ENCODE peak calls at places on chromosomes 3 and 15, in five cellular contexts. One of them, this sample, is unnamed.

GRCh38 chr15:66679657-66680108 is 22.4 kb upstream of the SMAD6 start:
- DNase-seq in osteocyte: no peak
- DNase-seq in RPMI7951: no peak
- DNase-seq in erythroblast: peak
- DNase-seq in activated CD8-positive, alpha-beta T cell treated with anti-CD3 and anti-CD28 coated beads, Interleukin-2, amount 10 ng/mL, durations not matched to agents 7 days and 5 days: no peak
- DNase-seq in this sample: no peak

GRCh38 chr3:38474928-38475605 is 21.1 kb upstream of the EXOG start:
- DNase-seq in RPMI7951: no peak
- DNase-seq in activated CD8-positive, alpha-beta T cell treated with anti-CD3 and anti-CD28 coated beads, Interleukin-2, amount 10 ng/mL, durations not matched to agents 7 days and 5 days: no peak
- DNase-seq in osteocyte: peak
- DNase-seq in erythroblast: no peak
- DNase-seq in this sample: no peak

GRCh38 chr3:10467904-10468610 is 37.3 kb downstream of the ATP2B2 start:
- DNase-seq in osteocyte: no peak
- DNase-seq in erythroblast: no peak
- DNase-seq in RPMI7951: no peak
- DNase-seq in activated CD8-positive, alpha-beta T cell treated with anti-CD3 and anti-CD28 coated beads, Interleukin-2, amount 10 ng/mL, durations not matched to agents 7 days and 5 days: no peak
- DNase-seq in this sample: no peak

GRCh38 chr15:39083213-39083612 is 497.7 kb upstream of the THBS1 start:
- DNase-seq in activated CD8-positive, alpha-beta T cell treated with anti-CD3 and anti-CD28 coated beads, Interleukin-2, amount 10 ng/mL, durations not matched to agents 7 days and 5 days: no peak
- DNase-seq in erythroblast: no peak
- DNase-seq in osteocyte: no peak
- DNase-seq in RPMI7951: no peak
- DNase-seq in this sample: peak

GRCh38 chr3:25727316-25727715 is 55.9 kb downstream of the NGLY1 start:
- DNase-seq in activated CD8-positive, alpha-beta T cell treated with anti-CD3 and anti-CD28 coated beads, Interleukin-2, amount 10 ng/mL, durations not matched to agents 7 days and 5 days: no peak
- DNase-seq in osteocyte: no peak
- DNase-seq in erythroblast: no peak
- DNase-seq in RPMI7951: no peak
- DNase-seq in this sample: no peak

GRCh38 chr15:25242166-25242879 is 196.5 kb downstream of the UBE3A start:
- DNase-seq in erythroblast: no peak
- DNase-seq in RPMI7951: no peak
- DNase-seq in activated CD8-positive, alpha-beta T cell treated with anti-CD3 and anti-CD28 coated beads, Interleukin-2, amount 10 ng/mL, durations not matched to agents 7 days and 5 days: no peak
- DNase-seq in osteocyte: peak
- DNase-seq in this sample: no peak

GRCh38 chr3:18247776-18248310 is 177.3 kb downstream of the SATB1 start:
- DNase-seq in osteocyte: no peak
- DNase-seq in RPMI7951: no peak
- DNase-seq in activated CD8-positive, alpha-beta T cell treated with anti-CD3 and anti-CD28 coated beads, Interleukin-2, amount 10 ng/mL, durations not matched to agents 7 days and 5 days: no peak
- DNase-seq in erythroblast: no peak
- DNase-seq in this sample: peak

GRCh38 chr15:31605467-31605931 is 278.9 kb downstream of the KLF13 start:
- DNase-seq in activated CD8-positive, alpha-beta T cell treated with anti-CD3 and anti-CD28 coated beads, Interleukin-2, amount 10 ng/mL, durations not matched to agents 7 days and 5 days: no peak
- DNase-seq in osteocyte: no peak
- DNase-seq in RPMI7951: peak
- DNase-seq in erythroblast: peak
- DNase-seq in this sample: peak

GRCh38 chr3:21672303-21672702 is 78.7 kb downstream of the ZNF385D start:
- DNase-seq in activated CD8-positive, alpha-beta T cell treated with anti-CD3 and anti-CD28 coated beads, Interleukin-2, amount 10 ng/mL, durations not matched to agents 7 days and 5 days: no peak
- DNase-seq in erythroblast: no peak
- DNase-seq in osteocyte: no peak
- DNase-seq in RPMI7951: peak
- DNase-seq in this sample: peak

GRCh38 chr3:75049581-75049980 is 435.1 kb upstream of the CNTN3 start:
- DNase-seq in activated CD8-positive, alpha-beta T cell treated with anti-CD3 and anti-CD28 coated beads, Interleukin-2, amount 10 ng/mL, durations not matched to agents 7 days and 5 days: no peak
- DNase-seq in osteocyte: no peak
- DNase-seq in erythroblast: no peak
- DNase-seq in RPMI7951: no peak
- DNase-seq in this sample: peak

GRCh38 chr3:2770451-2770850 is 339.7 kb downstream of the IL5RA start:
- DNase-seq in RPMI7951: no peak
- DNase-seq in erythroblast: no peak
- DNase-seq in osteocyte: no peak
- DNase-seq in activated CD8-positive, alpha-beta T cell treated with anti-CD3 and anti-CD28 coated beads, Interleukin-2, amount 10 ng/mL, durations not matched to agents 7 days and 5 days: no peak
- DNase-seq in this sample: no peak

GRCh38 chr3:126364130-126364695 is 7.0 kb upstream of the KLF15 start:
- DNase-seq in osteocyte: no peak
- DNase-seq in activated CD8-positive, alpha-beta T cell treated with anti-CD3 and anti-CD28 coated beads, Interleukin-2, amount 10 ng/mL, durations not matched to agents 7 days and 5 days: no peak
- DNase-seq in RPMI7951: no peak
- DNase-seq in erythroblast: no peak
- DNase-seq in this sample: no peak

GRCh38 chr3:167113466-167113865 is 266.6 kb downstream of the ZBBX start:
- DNase-seq in erythroblast: no peak
- DNase-seq in activated CD8-positive, alpha-beta T cell treated with anti-CD3 and anti-CD28 coated beads, Interleukin-2, amount 10 ng/mL, durations not matched to agents 7 days and 5 days: no peak
- DNase-seq in RPMI7951: peak
- DNase-seq in osteocyte: no peak
- DNase-seq in this sample: no peak

GRCh38 chr3:143465638-143466037 is 346.1 kb downstream of the CHST2 start:
- DNase-seq in osteocyte: no peak
- DNase-seq in erythroblast: no peak
- DNase-seq in RPMI7951: no peak
- DNase-seq in activated CD8-positive, alpha-beta T cell treated with anti-CD3 and anti-CD28 coated beads, Interleukin-2, amount 10 ng/mL, durations not matched to agents 7 days and 5 days: no peak
- DNase-seq in this sample: peak

GRCh38 chr15:69434236-69434635 is 18.4 kb upstream of the RPLP1 start:
- DNase-seq in RPMI7951: no peak
- DNase-seq in activated CD8-positive, alpha-beta T cell treated with anti-CD3 and anti-CD28 coated beads, Interleukin-2, amount 10 ng/mL, durations not matched to agents 7 days and 5 days: no peak
- DNase-seq in erythroblast: no peak
- DNase-seq in osteocyte: no peak
- DNase-seq in this sample: no peak

GRCh38 chr3:8769088-8769822 is at the start of gene OXTR:
- DNase-seq in activated CD8-positive, alpha-beta T cell treated with anti-CD3 and anti-CD28 coated beads, Interleukin-2, amount 10 ng/mL, durations not matched to agents 7 days and 5 days: peak
- DNase-seq in RPMI7951: peak
- DNase-seq in erythroblast: peak
- DNase-seq in osteocyte: peak
- DNase-seq in this sample: peak

GRCh38 chr3:187646906-187647660 is 23.1 kb downstream of the SST start:
- DNase-seq in erythroblast: no peak
- DNase-seq in RPMI7951: no peak
- DNase-seq in activated CD8-positive, alpha-beta T cell treated with anti-CD3 and anti-CD28 coated beads, Interleukin-2, amount 10 ng/mL, durations not matched to agents 7 days and 5 days: no peak
- DNase-seq in osteocyte: no peak
- DNase-seq in this sample: no peak

GRCh38 chr15:74178326-74179100 is 5.0 kb downstream of the ISLR start:
- DNase-seq in erythroblast: no peak
- DNase-seq in RPMI7951: no peak
- DNase-seq in activated CD8-positive, alpha-beta T cell treated with anti-CD3 and anti-CD28 coated beads, Interleukin-2, amount 10 ng/mL, durations not matched to agents 7 days and 5 days: no peak
- DNase-seq in osteocyte: no peak
- DNase-seq in this sample: no peak

GRCh38 chr3:25576836-25577454 is 87.8 kb downstream of the TOP2B start:
- DNase-seq in erythroblast: peak
- DNase-seq in osteocyte: no peak
- DNase-seq in RPMI7951: no peak
- DNase-seq in activated CD8-positive, alpha-beta T cell treated with anti-CD3 and anti-CD28 coated beads, Interleukin-2, amount 10 ng/mL, durations not matched to agents 7 days and 5 days: no peak
- DNase-seq in this sample: no peak

GRCh38 chr3:104437891-104438290 is 928.8 kb upstream of the ALCAM start:
- DNase-seq in activated CD8-positive, alpha-beta T cell treated with anti-CD3 and anti-CD28 coated beads, Interleukin-2, amount 10 ng/mL, durations not matched to agents 7 days and 5 days: no peak
- DNase-seq in erythroblast: no peak
- DNase-seq in RPMI7951: peak
- DNase-seq in osteocyte: no peak
- DNase-seq in this sample: peak

GRCh38 chr3:193114431-193115340 is 126.3 kb upstream of the PLAAT1 start:
- DNase-seq in erythroblast: no peak
- DNase-seq in RPMI7951: peak
- DNase-seq in osteocyte: no peak
- DNase-seq in activated CD8-positive, alpha-beta T cell treated with anti-CD3 and anti-CD28 coated beads, Interleukin-2, amount 10 ng/mL, durations not matched to agents 7 days and 5 days: no peak
- DNase-seq in this sample: peak

GRCh38 chr3:58577269-58577821 is at the start of gene FAM107A:
- DNase-seq in erythroblast: no peak
- DNase-seq in activated CD8-positive, alpha-beta T cell treated with anti-CD3 and anti-CD28 coated beads, Interleukin-2, amount 10 ng/mL, durations not matched to agents 7 days and 5 days: no peak
- DNase-seq in RPMI7951: no peak
- DNase-seq in osteocyte: no peak
- DNase-seq in this sample: peak

GRCh38 chr15:77034620-77035467 is 36.1 kb downstream of the TSPAN3 start:
- DNase-seq in osteocyte: peak
- DNase-seq in erythroblast: peak
- DNase-seq in activated CD8-positive, alpha-beta T cell treated with anti-CD3 and anti-CD28 coated beads, Interleukin-2, amount 10 ng/mL, durations not matched to agents 7 days and 5 days: peak
- DNase-seq in RPMI7951: no peak
- DNase-seq in this sample: no peak

GRCh38 chr15:92654662-92655061 is 913 bp downstream of the FAM174B start:
- DNase-seq in RPMI7951: no peak
- DNase-seq in osteocyte: peak
- DNase-seq in erythroblast: no peak
- DNase-seq in activated CD8-positive, alpha-beta T cell treated with anti-CD3 and anti-CD28 coated beads, Interleukin-2, amount 10 ng/mL, durations not matched to agents 7 days and 5 days: no peak
- DNase-seq in this sample: no peak

GRCh38 chr3:192449036-192449435 is 278.3 kb downstream of the FGF12 start:
- DNase-seq in activated CD8-positive, alpha-beta T cell treated with anti-CD3 and anti-CD28 coated beads, Interleukin-2, amount 10 ng/mL, durations not matched to agents 7 days and 5 days: no peak
- DNase-seq in RPMI7951: no peak
- DNase-seq in erythroblast: peak
- DNase-seq in osteocyte: no peak
- DNase-seq in this sample: peak

GRCh38 chr3:48431224-48432029 is 1.5 kb upstream of the PLXNB1 start:
- DNase-seq in osteocyte: peak
- DNase-seq in activated CD8-positive, alpha-beta T cell treated with anti-CD3 and anti-CD28 coated beads, Interleukin-2, amount 10 ng/mL, durations not matched to agents 7 days and 5 days: no peak
- DNase-seq in erythroblast: no peak
- DNase-seq in RPMI7951: no peak
- DNase-seq in this sample: no peak

GRCh38 chr15:101429646-101430045 is 59.9 kb downstream of the PCSK6 start:
- DNase-seq in osteocyte: peak
- DNase-seq in RPMI7951: no peak
- DNase-seq in erythroblast: no peak
- DNase-seq in activated CD8-positive, alpha-beta T cell treated with anti-CD3 and anti-CD28 coated beads, Interleukin-2, amount 10 ng/mL, durations not matched to agents 7 days and 5 days: no peak
- DNase-seq in this sample: no peak

GRCh38 chr3:195010551-195011100 is 260.3 kb downstream of the XXYLT1 start:
- DNase-seq in activated CD8-positive, alpha-beta T cell treated with anti-CD3 and anti-CD28 coated beads, Interleukin-2, amount 10 ng/mL, durations not matched to agents 7 days and 5 days: no peak
- DNase-seq in RPMI7951: no peak
- DNase-seq in osteocyte: no peak
- DNase-seq in erythroblast: no peak
- DNase-seq in this sample: no peak

GRCh38 chr15:69751575-69751974 is 299.0 kb downstream of the RPLP1 start:
- DNase-seq in erythroblast: no peak
- DNase-seq in osteocyte: no peak
- DNase-seq in RPMI7951: peak
- DNase-seq in activated CD8-positive, alpha-beta T cell treated with anti-CD3 and anti-CD28 coated beads, Interleukin-2, amount 10 ng/mL, durations not matched to agents 7 days and 5 days: no peak
- DNase-seq in this sample: no peak

GRCh38 chr15:43293402-43293801 is 26.7 kb upstream of the TGM5 start:
- DNase-seq in erythroblast: peak
- DNase-seq in activated CD8-positive, alpha-beta T cell treated with anti-CD3 and anti-CD28 coated beads, Interleukin-2, amount 10 ng/mL, durations not matched to agents 7 days and 5 days: no peak
- DNase-seq in RPMI7951: no peak
- DNase-seq in osteocyte: no peak
- DNase-seq in this sample: no peak

GRCh38 chr3:152874896-152875749 is 40.2 kb downstream of the P2RY1 start:
- DNase-seq in osteocyte: no peak
- DNase-seq in erythroblast: no peak
- DNase-seq in RPMI7951: no peak
- DNase-seq in activated CD8-positive, alpha-beta T cell treated with anti-CD3 and anti-CD28 coated beads, Interleukin-2, amount 10 ng/mL, durations not matched to agents 7 days and 5 days: no peak
- DNase-seq in this sample: peak

GRCh38 chr15:41965441-41966413 is 6.6 kb downstream of the EHD4 start:
- DNase-seq in activated CD8-positive, alpha-beta T cell treated with anti-CD3 and anti-CD28 coated beads, Interleukin-2, amount 10 ng/mL, durations not matched to agents 7 days and 5 days: no peak
- DNase-seq in RPMI7951: peak
- DNase-seq in erythroblast: no peak
- DNase-seq in osteocyte: no peak
- DNase-seq in this sample: no peak

GRCh38 chr15:38589502-38589901 is 24.9 kb upstream of the RASGRP1 start:
- DNase-seq in RPMI7951: peak
- DNase-seq in erythroblast: peak
- DNase-seq in osteocyte: no peak
- DNase-seq in activated CD8-positive, alpha-beta T cell treated with anti-CD3 and anti-CD28 coated beads, Interleukin-2, amount 10 ng/mL, durations not matched to agents 7 days and 5 days: no peak
- DNase-seq in this sample: peak

GRCh38 chr3:175914785-175915184 is 1055.7 kb downstream of the NAALADL2 start:
- DNase-seq in osteocyte: no peak
- DNase-seq in erythroblast: no peak
- DNase-seq in RPMI7951: no peak
- DNase-seq in activated CD8-positive, alpha-beta T cell treated with anti-CD3 and anti-CD28 coated beads, Interleukin-2, amount 10 ng/mL, durations not matched to agents 7 days and 5 days: no peak
- DNase-seq in this sample: peak

GRCh38 chr3:140296796-140297352 is 361.9 kb downstream of the CLSTN2 start:
- DNase-seq in osteocyte: no peak
- DNase-seq in activated CD8-positive, alpha-beta T cell treated with anti-CD3 and anti-CD28 coated beads, Interleukin-2, amount 10 ng/mL, durations not matched to agents 7 days and 5 days: no peak
- DNase-seq in erythroblast: no peak
- DNase-seq in RPMI7951: peak
- DNase-seq in this sample: peak

GRCh38 chr3:157029365-157029790 is 130.6 kb downstream of the CCNL1 start:
- DNase-seq in osteocyte: no peak
- DNase-seq in activated CD8-positive, alpha-beta T cell treated with anti-CD3 and anti-CD28 coated beads, Interleukin-2, amount 10 ng/mL, durations not matched to agents 7 days and 5 days: no peak
- DNase-seq in RPMI7951: no peak
- DNase-seq in erythroblast: no peak
- DNase-seq in this sample: no peak

GRCh38 chr3:182682263-182683229 is 110.8 kb upstream of the ATP11B start:
- DNase-seq in osteocyte: peak
- DNase-seq in erythroblast: peak
- DNase-seq in RPMI7951: peak
- DNase-seq in activated CD8-positive, alpha-beta T cell treated with anti-CD3 and anti-CD28 coated beads, Interleukin-2, amount 10 ng/mL, durations not matched to agents 7 days and 5 days: peak
- DNase-seq in this sample: peak

GRCh38 chr3:20637729-20638128 is 451.7 kb upstream of the SGO1 start:
- DNase-seq in RPMI7951: peak
- DNase-seq in activated CD8-positive, alpha-beta T cell treated with anti-CD3 and anti-CD28 coated beads, Interleukin-2, amount 10 ng/mL, durations not matched to agents 7 days and 5 days: no peak
- DNase-seq in osteocyte: no peak
- DNase-seq in erythroblast: no peak
- DNase-seq in this sample: no peak

This sample was measured in bronchial epithelial cell.